ENCODE peak calls at places on chromosomes 6 and 20, in nine cellular contexts. G is pancreas, I is fibroblast of pulmonary artery, Q is dorsolateral prefrontal cortex, U is colonic mucosa, F is Panc1, C is cardiac fibroblast, R is lung, W is cardiac muscle cell. B is an unnamed sample.

GRCh38 chr6:1790684-1791083 is 181.0 kb downstream of the FOXC1 start:
- DNase-seq in F (no peak), Q (no peak), C (no peak), I (no peak), R (no peak), W (no peak), U (no peak), G (no peak), B (no peak)

GRCh38 chr6:118799826-118800225 is 94.1 kb upstream of the ASF1A start:
- DNase-seq in G (no peak), W (no peak), Q (no peak), U (no peak), F (no peak), R (no peak), C (no peak), I (no peak), B (no peak)

GRCh38 chr20:50734730-50735679 is 3.6 kb downstream of the PARD6B start:
- DNase-seq in C (no peak), Q (no peak), U (no peak), I (no peak), G (no peak), R (no peak), F (no peak), W (no peak), B (no peak)

GRCh38 chr20:14470977-14471642 is 133.7 kb upstream of the FLRT3 start:
- DNase-seq in C (no peak), W (no peak), R (no peak), I (no peak), F (no peak), U (no peak), G (no peak), Q (no peak), B (no peak)

GRCh38 chr6:158002249-158002950 is 20.7 kb downstream of the SYNJ2 start:
- DNase-seq in C (no peak), W (no peak), U (peak), G (no peak), F (no peak), R (no peak), I (no peak), Q (no peak), B (no peak)

GRCh38 chr6:143157146-143157545 is 96.5 kb downstream of the AIG1 start:
- DNase-seq in Q (no peak), I (no peak), F (no peak), W (no peak), U (no peak), C (no peak), R (no peak), G (no peak), B (no peak)

GRCh38 chr6:50591135-50591534 is 122.2 kb upstream of the TFAP2D start:
- DNase-seq in G (no peak), U (no peak), I (no peak), R (no peak), Q (no peak), C (no peak), W (peak), F (no peak), B (no peak)

GRCh38 chr6:31639449-31639861 is 13.0 kb downstream of the BAG6 start:
- DNase-seq in F (no peak), W (no peak), I (no peak), U (no peak), Q (no peak), G (no peak), R (no peak), C (peak), B (no peak)

GRCh38 chr20:41408131-41408789 is 41.6 kb upstream of the EMILIN3 start:
- DNase-seq in G (no peak), F (no peak), R (no peak), Q (no peak), W (no peak), C (no peak), I (no peak), U (no peak), B (peak)

GRCh38 chr6:40545954-40546353 is 41.2 kb downstream of the LRFN2 start:
- DNase-seq in C (no peak), I (no peak), U (no peak), R (no peak), G (no peak), F (no peak), W (peak), Q (no peak), B (no peak)

GRCh38 chr6:121333196-121333595 is 1.1 kb downstream of the TBC1D32 start:
- DNase-seq in U (no peak), Q (no peak), W (no peak), R (no peak), I (no peak), C (no peak), G (no peak), F (peak), B (no peak)

GRCh38 chr6:162032620-162033019 is 694.9 kb downstream of the PRKN start:
- DNase-seq in I (peak), C (peak), W (no peak), F (no peak), R (no peak), Q (no peak), G (no peak), U (no peak), B (no peak)

GRCh38 chr6:140415266-140415665 is 1040.8 kb upstream of the CITED2 start:
- DNase-seq in R (no peak), G (no peak), U (no peak), C (no peak), F (no peak), W (no peak), Q (no peak), I (no peak), B (no peak)

GRCh38 chr6:142816024-142816423 is 129.0 kb downstream of the HIVEP2 start:
- DNase-seq in Q (no peak), F (no peak), C (no peak), G (no peak), R (no peak), I (no peak), W (no peak), U (no peak), B (no peak)

GRCh38 chr6:132715204-132715603 is 1.3 kb upstream of the VNN1 start:
- DNase-seq in C (peak), G (peak), Q (peak), R (no peak), U (peak), F (peak), W (peak), I (peak), B (peak)

GRCh38 chr6:156587751-156588301 is 189.4 kb upstream of the ARID1B start:
- DNase-seq in Q (no peak), W (no peak), I (no peak), U (no peak), F (no peak), G (no peak), R (no peak), C (no peak), B (no peak)

GRCh38 chr20:20637998-20638397 is 74.4 kb downstream of the RALGAPA2 start:
- DNase-seq in I (no peak), W (no peak), U (no peak), G (no peak), F (no peak), R (no peak), Q (no peak), C (no peak), B (no peak)

GRCh38 chr20:19775353-19776201 is 17.5 kb downstream of the RIN2 start:
- DNase-seq in F (no peak), R (no peak), W (no peak), U (peak), C (no peak), G (no peak), I (no peak), Q (no peak), B (no peak)

GRCh38 chr20:20562507-20562906 is 149.9 kb downstream of the RALGAPA2 start:
- DNase-seq in Q (no peak), W (no peak), F (no peak), C (no peak), G (no peak), I (no peak), U (no peak), R (no peak), B (peak)

GRCh38 chr20:17678295-17678694 is 3.7 kb downstream of the RRBP1 start:
- DNase-seq in R (no peak), G (no peak), F (no peak), C (no peak), W (no peak), I (no peak), U (no peak), Q (no peak), B (no peak)

GRCh38 chr6:26286168-26286854 is 78.7 kb upstream of the BTN3A2 start:
- DNase-seq in W (peak), Q (peak), R (peak), I (peak), U (peak), F (no peak), G (peak), C (peak), B (peak)

GRCh38 chr6:101912266-101912665 is 518.8 kb downstream of the GRIK2 start:
- DNase-seq in W (no peak), R (no peak), F (no peak), C (no peak), U (no peak), G (no peak), I (no peak), Q (no peak), B (no peak)

GRCh38 chr20:48758206-48758820 is 69.5 kb downstream of the PREX1 start:
- DNase-seq in U (no peak), G (no peak), I (no peak), Q (no peak), W (no peak), F (no peak), C (no peak), R (no peak), B (no peak)

GRCh38 chr6:45657243-45657642 is 279.5 kb upstream of the SUPT3H start:
- DNase-seq in Q (no peak), U (no peak), W (no peak), G (no peak), C (peak), I (no peak), F (no peak), R (no peak), B (no peak)

GRCh38 chr6:133501675-133502275 is 260.6 kb downstream of the EYA4 start:
- DNase-seq in F (no peak), I (peak), G (no peak), C (peak), U (no peak), Q (no peak), W (no peak), R (no peak), B (no peak)

GRCh38 chr6:54602591-54602990 is 244.0 kb upstream of the FAM83B start:
- DNase-seq in R (no peak), C (no peak), W (no peak), I (no peak), G (no peak), F (no peak), U (no peak), Q (no peak), B (no peak)

GRCh38 chr20:35601021-35601973 is 14.3 kb upstream of the SPAG4 start:
- DNase-seq in R (peak), W (peak), F (no peak), U (peak), I (peak), Q (peak), G (peak), C (peak), B (peak)

GRCh38 chr20:47358672-47359532 is 2.4 kb upstream of the ZMYND8 start:
- DNase-seq in F (peak), I (peak), R (peak), W (peak), Q (peak), C (peak), U (peak), G (peak), B (peak)

GRCh38 chr6:73537677-73538076 is 16.8 kb upstream of the EEF1A1 start:
- DNase-seq in I (no peak), Q (no peak), C (no peak), G (no peak), R (no peak), F (no peak), W (no peak), U (no peak), B (peak)

GRCh38 chr20:24909086-24909780 is 39.8 kb upstream of the CST7 start:
- DNase-seq in Q (no peak), W (no peak), U (peak), G (no peak), C (no peak), R (no peak), I (no peak), F (no peak), B (no peak)

GRCh38 chr20:34781250-34781649 is 44.2 kb downstream of the NCOA6 start:
- DNase-seq in R (no peak), W (no peak), U (no peak), F (no peak), G (no peak), I (no peak), Q (no peak), C (no peak), B (no peak)

GRCh38 chr6:167993831-167994230 is 3.6 kb upstream of the KIF25 start:
- DNase-seq in R (no peak), I (no peak), U (peak), F (no peak), G (no peak), C (no peak), Q (no peak), W (no peak), B (no peak)

GRCh38 chr20:35121186-35121585 is 25.9 kb downstream of the EDEM2 start:
- DNase-seq in R (no peak), F (no peak), G (no peak), U (no peak), Q (no peak), I (no peak), W (peak), C (peak), B (no peak)

GRCh38 chr6:105432797-105433196 is 29.9 kb upstream of the PREP start:
- DNase-seq in I (peak), C (peak), R (no peak), Q (no peak), W (no peak), F (no peak), G (no peak), U (no peak), B (no peak)

GRCh38 chr6:149458196-149458595 is 26.6 kb downstream of the ZC3H12D start:
- DNase-seq in Q (no peak), F (no peak), U (no peak), R (no peak), I (no peak), G (no peak), C (no peak), W (no peak), B (no peak)

DNA sequence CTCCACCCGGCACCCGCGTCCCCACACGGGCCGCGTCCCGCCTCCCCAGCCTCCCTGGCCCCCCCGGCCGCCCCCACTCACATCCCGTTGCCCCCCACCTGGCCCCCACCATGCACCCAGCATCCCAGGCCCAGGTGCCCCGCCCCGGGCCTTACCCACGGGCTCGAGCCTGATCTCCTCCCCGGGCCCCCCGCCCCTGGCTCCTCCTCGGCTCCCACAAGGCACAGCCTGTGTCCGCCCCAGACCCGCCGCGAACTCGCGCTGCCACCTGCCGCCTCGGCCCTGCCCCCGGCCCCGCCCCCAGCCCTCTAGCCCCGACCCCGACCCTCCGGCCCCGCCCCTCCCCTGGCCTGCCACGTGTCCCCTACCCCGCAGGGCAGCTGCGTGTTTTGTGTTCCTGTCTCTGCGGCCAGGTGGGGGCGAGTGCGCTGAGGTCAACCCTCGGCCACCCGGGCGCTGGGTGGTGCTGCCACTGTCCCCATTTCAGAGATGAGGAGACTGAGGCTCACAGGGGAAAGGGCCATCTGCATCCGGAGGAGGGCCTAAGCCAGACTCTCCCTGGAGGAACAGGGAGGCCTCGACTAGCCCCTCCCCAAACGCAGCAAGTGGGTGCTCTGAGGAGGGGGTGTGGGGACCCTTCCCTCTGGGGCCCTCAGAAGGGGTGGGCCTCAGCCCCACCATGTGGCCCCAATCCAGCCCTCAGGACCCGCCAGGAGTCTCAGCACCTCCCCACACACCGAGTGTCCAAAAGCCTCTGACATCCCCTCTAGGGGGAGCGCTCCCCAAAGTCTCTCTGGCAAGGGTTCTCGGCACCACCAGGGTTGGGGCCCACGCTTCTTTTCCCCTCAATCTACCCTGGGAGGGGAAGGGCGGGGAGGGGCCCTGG is 99.8 kb downstream of the TAF4 start:
- DNase-seq in C (no peak), I (no peak), R (no peak), U (no peak), F (no peak), Q (peak), G (peak), W (no peak), B (no peak)
- H3K4me3 ChIP-seq in C (no peak), I (no peak), R (no peak), U (no peak), F (no peak), Q (peak), G (no peak), W (no peak), B (no peak)

DNA sequence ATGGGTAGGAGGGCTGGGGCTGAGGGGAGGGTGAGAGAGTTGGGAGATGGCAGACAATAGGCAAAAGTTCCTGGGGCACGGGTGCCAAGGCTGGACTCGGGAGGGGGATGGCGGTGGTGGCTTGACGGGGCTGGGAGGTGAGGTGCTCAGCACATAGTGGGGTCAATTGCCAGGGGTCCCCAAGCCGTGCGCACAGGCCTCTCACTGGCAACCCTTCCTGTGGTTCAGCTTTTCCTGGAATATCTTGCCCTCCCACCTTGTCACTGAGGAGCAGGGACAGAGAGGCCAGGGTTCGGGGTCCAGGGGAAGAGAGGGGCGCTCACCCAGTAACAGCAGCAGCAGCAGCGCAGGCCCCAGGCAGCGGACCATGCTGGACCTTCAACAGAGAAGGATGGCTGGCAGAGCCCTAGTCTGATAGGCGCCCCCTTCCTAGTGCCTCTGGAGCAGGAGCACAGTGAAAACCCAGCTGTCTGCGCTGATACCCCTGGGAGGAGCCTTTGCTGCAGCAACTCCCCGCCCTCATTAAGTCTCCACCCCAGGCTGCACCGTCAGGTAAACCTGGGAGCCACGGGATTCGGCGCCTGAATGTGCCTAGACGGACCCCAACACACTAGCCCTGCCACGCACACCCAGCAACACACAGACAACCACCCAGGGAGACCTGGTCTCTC is at the start of gene GFRA4:
- DNase-seq in C (no peak), W (no peak), U (no peak), I (no peak), R (no peak), F (no peak), G (no peak), Q (no peak), B (no peak)
- TF ChIP-seq CTCF in C (no peak), W (no peak), U (no peak), I (no peak), R (no peak), F (no peak), G (no peak), Q (no peak), B (no peak)

DNA sequence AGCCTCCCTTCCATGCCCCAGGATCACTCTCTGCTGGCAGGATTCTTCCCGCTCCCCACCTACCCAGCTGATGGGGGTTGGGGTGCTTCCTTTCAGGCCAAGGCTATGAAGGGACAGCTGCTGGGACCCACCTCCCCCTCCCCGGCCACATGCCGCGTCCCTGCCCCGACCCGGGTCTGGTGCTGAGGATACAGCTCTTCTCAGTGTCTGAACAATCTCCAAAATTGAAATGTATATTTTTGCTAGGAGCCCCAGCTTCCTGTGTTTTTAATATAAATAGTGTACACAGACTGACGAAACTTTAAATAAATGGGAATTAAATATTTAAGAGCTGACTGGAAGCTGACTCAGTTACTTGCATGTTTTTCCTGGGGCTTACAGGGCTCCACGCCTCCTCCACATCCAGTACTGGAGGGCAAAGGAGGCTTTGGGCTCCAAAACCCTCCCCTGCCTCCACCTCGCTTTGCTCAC is 24.3 kb upstream of the FANCE start:
- DNase-seq in I (peak), R (no peak), G (no peak), Q (no peak), U (no peak), W (no peak), F (no peak), C (peak), B (no peak)
- H3K4me3 ChIP-seq in I (no peak), R (no peak), G (no peak), Q (no peak), U (no peak), W (no peak), F (no peak), C (no peak), B (no peak)

GRCh38 chr6:159853735-159854134 is 37.1 kb upstream of the MAS1 start:
- DNase-seq in G (no peak), F (no peak), U (no peak), W (no peak), C (no peak), I (no peak), R (no peak), Q (no peak), B (no peak)

GRCh38 chr6:159858259-159858658 is 32.5 kb upstream of the MAS1 start:
- DNase-seq in W (no peak), I (no peak), F (no peak), Q (no peak), G (no peak), C (no peak), U (no peak), R (no peak), B (no peak)

GRCh38 chr6:159852877-159853276 is 37.9 kb upstream of the MAS1 start:
- DNase-seq in G (no peak), W (no peak), R (no peak), F (no peak), Q (no peak), I (peak), C (peak), U (no peak), B (peak)
- TF ChIP-seq CTCF in G (peak), W (peak), R (no peak), F (peak), Q (no peak), I (peak), C (no peak), U (peak), B (peak)

GRCh38 chr6:34657037-34657306 is 39.6 kb downstream of the ILRUN start:
- DNase-seq in U (no peak), W (no peak), G (no peak), F (no peak), Q (no peak), R (no peak), I (no peak), C (no peak), B (peak)
- H3K4me3 ChIP-seq in U (peak), W (no peak), G (peak), F (peak), Q (peak), R (no peak), I (peak), C (peak), B (peak)

GRCh38 chr20:21796059-21796458 is 90.6 kb downstream of the PAX1 start:
- DNase-seq in I (no peak), W (no peak), Q (no peak), C (no peak), F (no peak), G (no peak), U (no peak), R (no peak), B (peak)
- TF ChIP-seq CTCF in I (no peak), W (no peak), Q (no peak), C (no peak), F (peak), G (no peak), U (no peak), R (no peak), B (peak)

DNA sequence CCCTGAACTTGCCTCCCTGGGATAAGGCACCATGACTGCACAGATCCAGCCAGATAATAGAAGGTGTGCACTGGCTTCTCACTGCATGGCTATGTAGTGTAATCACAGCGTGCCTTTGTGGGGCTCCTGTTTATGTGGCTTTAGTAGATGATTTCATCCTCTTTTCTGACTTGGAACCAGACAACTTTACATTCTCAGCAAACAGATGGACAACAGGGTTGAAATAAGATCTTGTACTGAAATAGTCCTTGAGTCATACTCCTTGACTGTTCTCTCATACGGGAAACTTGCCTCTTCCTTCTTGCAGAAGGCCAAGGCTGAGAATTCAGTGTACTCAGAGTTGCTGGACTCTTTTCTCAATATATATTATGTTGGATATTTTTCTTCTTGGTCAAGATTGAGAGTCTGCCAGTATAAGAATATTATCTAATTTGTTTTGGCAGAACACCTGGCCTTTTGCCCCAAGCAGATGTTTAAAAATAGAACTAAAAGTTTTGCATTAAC is 25.0 kb upstream of the RNF144B start:
- DNase-seq in F (no peak), C (peak), R (no peak), G (peak), U (no peak), W (no peak), Q (no peak), I (peak), B (no peak)
- H3K4me3 ChIP-seq in F (no peak), C (no peak), R (no peak), G (no peak), U (no peak), W (no peak), Q (no peak), I (no peak), B (no peak)

B was measured in GM12865.